ENCODE peak calls at places on chromosome 1, in six cellular contexts. Y is foreskin melanocyte; U is NCI-H1417; J is B cell; S is stimulated activated CD4-positive, alpha-beta T cell treated with anti-CD3 and anti-CD28 coated beads, TNF-alpha, amount 100 ng/mL, for 4 hours; K is putamen. I is an unnamed sample.
A peak's percentile ranks its signal among the peaks of the same experiment; 100 is the strongest.

GRCh38 chr1:33270808-33271465 is 14.6 kb downstream of the ZNF362 start:
- DNase-seq in Y (no peak), U (no peak), J (no peak), S (no peak), K (no peak), I (no peak)

GRCh38 chr1:39679821-39680220 is 7.9 kb upstream of the NT5C1A start:
- DNase-seq in Y (no peak), U (no peak), J (no peak), S (no peak), K (no peak), I (no peak)

GRCh38 chr1:207853372-207853757 is 57.6 kb downstream of the CD34 start:
- DNase-seq in Y (no peak), U (no peak), J (no peak), S (no peak), K (no peak), I (no peak)

GRCh38 chr1:41500781-41501518 is 16.5 kb upstream of the EDN2 start:
- DNase-seq in Y (peak; percentile 24), U (no peak), J (no peak), S (no peak), K (no peak), I (no peak)

GRCh38 chr1:85200367-85200869 is 398 bp downstream of the SYDE2 start:
- DNase-seq in Y (no peak), U (no peak), J (peak; percentile 45), S (no peak), K (no peak), I (no peak)

GRCh38 chr1:213507472-213508223 is 456.6 kb downstream of the RPS6KC1 start:
- DNase-seq in Y (no peak), U (peak; percentile 79), J (no peak), S (no peak), K (no peak), I (no peak)

GRCh38 chr1:217590598-217590997 is 40.3 kb downstream of the GPATCH2 start:
- DNase-seq in Y (no peak), U (no peak), J (no peak), S (no peak), K (no peak), I (no peak)

GRCh38 chr1:58816747-58817221 is 32.9 kb upstream of the JUN start:
- DNase-seq in Y (no peak), U (no peak), J (no peak), S (no peak), K (no peak), I (peak; percentile 57)

GRCh38 chr1:204198978-204199340 is 2.7 kb upstream of the KISS1 start:
- DNase-seq in Y (no peak), U (no peak), J (no peak), S (no peak), K (no peak), I (no peak)

GRCh38 chr1:224433671-224434446 is 738 bp downstream of the WDR26 start:
- DNase-seq in Y (no peak), U (peak; percentile 62), J (peak; percentile 70), S (peak; percentile 22), K (peak; percentile 33), I (peak; percentile 50)

GRCh38 chr1:233544304-233544703 is 69.6 kb upstream of the KCNK1 start:
- DNase-seq in Y (no peak), U (no peak), J (no peak), S (no peak), K (no peak), I (no peak)

GRCh38 chr1:248343451-248343850 is 5.1 kb upstream of the OR14C36 start:
- DNase-seq in Y (no peak), U (no peak), J (no peak), S (no peak), K (no peak), I (no peak)

GRCh38 chr1:160099716-160100375 is 1.4 kb upstream of the IGSF8 start:
- DNase-seq in Y (no peak), U (no peak), J (no peak), S (no peak), K (no peak), I (no peak)

GRCh38 chr1:229087339-229087738 is 183.6 kb upstream of the RAB4A start:
- DNase-seq in Y (no peak), U (no peak), J (no peak), S (no peak), K (no peak), I (no peak)

GRCh38 chr1:59025201-59025600 is 241.4 kb upstream of the JUN start:
- DNase-seq in Y (no peak), U (no peak), J (no peak), S (no peak), K (no peak), I (no peak)